ENCODE peak calls at places on chromosome 18, in seven cellular contexts. S, H, X, C, G, E and I are unnamed samples.

GRCh38 chr18:13175754-13176210 is 42.8 kb upstream of the LDLRAD4 start:
- DNase-seq in S (peak), H (no peak), X (peak), C (no peak), G (peak), E (peak), I (no peak)

GRCh38 chr18:22579271-22579670 is 161.6 kb upstream of the CTAGE1 start:
- DNase-seq in S (no peak), H (no peak), X (no peak), C (no peak), G (no peak), E (no peak), I (no peak)

GRCh38 chr18:71194438-71194837 is 905.6 kb downstream of the SOCS6 start:
- DNase-seq in S (no peak), H (no peak), X (no peak), C (no peak), G (no peak), E (no peak), I (no peak)

GRCh38 chr18:25230658-25231326 is 121.2 kb downstream of the ZNF521 start:
- DNase-seq in S (no peak), H (no peak), X (no peak), C (no peak), G (no peak), E (no peak), I (peak)

GRCh38 chr18:48957136-48957535 is 6.4 kb upstream of the SMAD7 start:
- DNase-seq in S (no peak), H (no peak), X (no peak), C (no peak), G (no peak), E (no peak), I (no peak)

GRCh38 chr18:9730786-9731185 is 22.7 kb downstream of the RAB31 start:
- DNase-seq in S (no peak), H (no peak), X (no peak), C (no peak), G (no peak), E (no peak), I (no peak)

GRCh38 chr18:49206717-49207116 is 253.7 kb downstream of the DYM start:
- DNase-seq in S (no peak), H (no peak), X (no peak), C (no peak), G (no peak), E (no peak), I (no peak)

GRCh38 chr18:65279668-65280305 is 471.0 kb upstream of the CDH7 start:
- DNase-seq in S (no peak), H (no peak), X (no peak), C (no peak), G (no peak), E (no peak), I (no peak)

GRCh38 chr18:6785001-6785400 is 55.5 kb downstream of the ARHGAP28 start:
- DNase-seq in S (no peak), H (no peak), X (no peak), C (no peak), G (no peak), E (no peak), I (no peak)

GRCh38 chr18:79603321-79604204 is 76.0 kb upstream of the CTDP1 start:
- DNase-seq in S (no peak), H (no peak), X (no peak), C (no peak), G (no peak), E (no peak), I (no peak)

GRCh38 chr18:45111507-45111858 is 430.8 kb downstream of the SETBP1 start:
- DNase-seq in S (no peak), H (no peak), X (no peak), C (no peak), G (no peak), E (no peak), I (no peak)

GRCh38 chr18:39366086-39366485 is 1800.5 kb upstream of the CELF4 start:
- DNase-seq in S (no peak), H (no peak), X (no peak), C (no peak), G (no peak), E (no peak), I (no peak)

GRCh38 chr18:51077217-51077616 is 47.2 kb downstream of the SMAD4 start:
- DNase-seq in S (no peak), H (no peak), X (no peak), C (no peak), G (no peak), E (no peak), I (no peak)

GRCh38 chr18:58211510-58211909 is 167.5 kb downstream of the NEDD4L start:
- DNase-seq in S (no peak), H (no peak), X (no peak), C (no peak), G (no peak), E (no peak), I (no peak)

GRCh38 chr18:69399253-69399652 is 1.4 kb upstream of the DOK6 start:
- DNase-seq in S (no peak), H (no peak), X (no peak), C (no peak), G (no peak), E (no peak), I (no peak)

GRCh38 chr18:11991021-11991770 is 9.9 kb downstream of the IMPA2 start:
- DNase-seq in S (no peak), H (no peak), X (no peak), C (no peak), G (no peak), E (no peak), I (no peak)

GRCh38 chr18:58529714-58530354 is 99.1 kb downstream of the ALPK2 start:
- DNase-seq in S (peak), H (peak), X (peak), C (peak), G (peak), E (peak), I (peak)

GRCh38 chr18:12394428-12394827 is 13.3 kb upstream of the PRELID3A start:
- DNase-seq in S (no peak), H (peak), X (no peak), C (no peak), G (no peak), E (peak), I (no peak)

GRCh38 chr18:67265464-67266245 is 250.9 kb downstream of the DSEL start:
- DNase-seq in S (no peak), H (no peak), X (no peak), C (no peak), G (peak), E (no peak), I (no peak)

GRCh38 chr18:11096411-11096810 is 53.0 kb downstream of the PIEZO2 start:
- DNase-seq in S (no peak), H (no peak), X (no peak), C (no peak), G (peak), E (no peak), I (no peak)

GRCh38 chr18:26468931-26469340 is 79.4 kb downstream of the KCTD1 start:
- DNase-seq in S (peak), H (peak), X (peak), C (no peak), G (peak), E (peak), I (no peak)

GRCh38 chr18:8142131-8142711 is 467.0 kb upstream of the RAB12 start:
- DNase-seq in S (no peak), H (no peak), X (no peak), C (no peak), G (peak), E (no peak), I (no peak)

GRCh38 chr18:61892683-61893303 is at the start of gene RNF152:
- DNase-seq in S (no peak), H (no peak), X (peak), C (peak), G (no peak), E (no peak), I (no peak)

GRCh38 chr18:41992066-41992465 is 37.0 kb downstream of the PIK3C3 start:
- DNase-seq in S (no peak), H (no peak), X (no peak), C (no peak), G (peak), E (no peak), I (no peak)